ENCODE peak calls at places on chromosomes 2 and 18, in nine cellular contexts. P, R, G, B, I, Q, O, W and F are unnamed samples.

GRCh38 chr2:45699032-45699658 is 47.7 kb downstream of the PRKCE start:
- DNase-seq in Q (no peak), W (no peak), R (peak), I (peak), B (peak), G (no peak), P (peak), O (peak), F (peak)

GRCh38 chr2:46018773-46019593 is 278.2 kb upstream of the EPAS1 start:
- DNase-seq in Q (no peak), B (no peak), O (no peak), W (no peak), P (no peak), I (no peak), G (no peak), R (no peak), F (no peak)

GRCh38 chr2:94759211-94759610 is 112.0 kb upstream of the TEKT4 start:
- DNase-seq in O (peak), I (no peak), P (no peak), W (peak), B (no peak), G (no peak), R (peak), Q (no peak), F (no peak)

GRCh38 chr2:88187927-88188326 is 17.8 kb downstream of the THNSL2 start:
- DNase-seq in R (peak), G (no peak), Q (no peak), B (no peak), P (no peak), O (no peak), I (no peak), W (no peak), F (no peak)

GRCh38 chr2:128473175-128474013 is 154.7 kb upstream of the HS6ST1 start:
- DNase-seq in P (peak), W (no peak), G (peak), I (no peak), O (peak), Q (no peak), B (peak), R (no peak), F (peak)

GRCh38 chr2:20594957-20595356 is 55.9 kb downstream of the HS1BP3 start:
- DNase-seq in O (no peak), G (no peak), R (no peak), Q (no peak), W (no peak), P (no peak), I (no peak), B (no peak), F (no peak)

GRCh38 chr2:181573140-181573736 is 83.7 kb downstream of the CERKL start:
- DNase-seq in G (no peak), I (no peak), P (peak), R (peak), W (peak), B (no peak), Q (no peak), O (no peak), F (peak)

GRCh38 chr2:130834091-130834922 is 2.4 kb upstream of the ARHGEF4 start:
- DNase-seq in R (no peak), B (no peak), I (no peak), G (no peak), P (no peak), O (no peak), Q (no peak), W (no peak), F (peak)

GRCh38 chr2:199462167-199462976 is 4.6 kb upstream of the SATB2 start:
- DNase-seq in G (no peak), Q (no peak), P (no peak), B (no peak), W (no peak), R (no peak), I (no peak), O (no peak), F (no peak)

GRCh38 chr2:223589901-223590300 is 12.3 kb downstream of the SCG2 start:
- DNase-seq in B (no peak), O (no peak), Q (no peak), I (no peak), W (no peak), P (no peak), G (no peak), R (no peak), F (no peak)

GRCh38 chr2:234305846-234306245 is 191.0 kb downstream of the ARL4C start:
- DNase-seq in G (no peak), O (no peak), I (no peak), Q (no peak), B (no peak), W (no peak), R (peak), P (no peak), F (peak)

GRCh38 chr2:238097988-238098853 is 1.9 kb upstream of the ESPNL start:
- DNase-seq in P (peak), W (peak), I (peak), B (peak), G (no peak), R (peak), O (no peak), Q (peak), F (peak)

GRCh38 chr2:177161741-177162440 is 50.7 kb upstream of the HNRNPA3 start:
- DNase-seq in I (no peak), Q (no peak), O (peak), W (peak), R (peak), G (no peak), B (no peak), P (no peak), F (peak)

GRCh38 chr2:129863350-129863749 is 116.1 kb upstream of the RAB6C start:
- DNase-seq in B (no peak), G (no peak), R (no peak), Q (no peak), P (no peak), I (no peak), O (no peak), W (no peak), F (no peak)

GRCh38 chr2:27903649-27904544 is 13.4 kb downstream of the BABAM2 start:
- DNase-seq in G (no peak), R (peak), I (no peak), P (no peak), W (no peak), B (no peak), O (no peak), Q (no peak), F (peak)

GRCh38 chr18:79756143-79756500 is 41.6 kb upstream of the KCNG2 start:
- DNase-seq in P (no peak), R (no peak), B (no peak), I (no peak), Q (no peak), O (no peak), G (no peak), W (no peak), F (no peak)

GRCh38 chr2:159249955-159250723 is 36.4 kb downstream of the WDSUB1 start:
- DNase-seq in Q (no peak), I (no peak), P (no peak), R (peak), O (no peak), W (peak), G (no peak), B (no peak), F (peak)

GRCh38 chr2:96869281-96869823 is 528 bp downstream of the SEMA4C start:
- DNase-seq in G (no peak), B (no peak), O (peak), Q (peak), P (peak), I (no peak), R (peak), W (peak), F (peak)

GRCh38 chr2:67752964-67753363 is 309.8 kb downstream of the C1D start:
- DNase-seq in O (no peak), B (peak), R (peak), W (no peak), P (peak), I (peak), Q (no peak), G (no peak), F (peak)

GRCh38 chr18:34659579-34660517 is 50.2 kb upstream of the DTNA start:
- DNase-seq in O (peak), B (peak), G (no peak), Q (peak), I (peak), W (peak), P (peak), R (peak), F (peak)

GRCh38 chr2:190216829-190217228 is 102.8 kb downstream of the HIBCH start:
- DNase-seq in P (no peak), W (peak), R (peak), B (no peak), Q (peak), G (no peak), O (peak), I (no peak), F (no peak)

GRCh38 chr2:102753563-102754159 is 8.2 kb upstream of the TMEM182 start:
- DNase-seq in B (no peak), W (peak), Q (no peak), I (no peak), P (no peak), G (no peak), R (peak), O (peak), F (peak)

GRCh38 chr2:231820786-231821303 is 34.6 kb downstream of the COPS7B start:
- DNase-seq in I (no peak), W (no peak), Q (no peak), O (no peak), G (no peak), P (no peak), B (peak), R (no peak), F (no peak)

GRCh38 chr18:24514439-24514838 is 54.0 kb downstream of the HRH4 start:
- DNase-seq in P (peak), Q (no peak), O (peak), B (peak), R (peak), G (no peak), I (no peak), W (peak), F (peak)

GRCh38 chr2:199469514-199470360 is 12.0 kb upstream of the SATB2 start:
- DNase-seq in O (no peak), Q (no peak), G (no peak), P (no peak), B (no peak), R (no peak), W (no peak), I (no peak), F (no peak)

GRCh38 chr2:102301867-102302362 is 9.4 kb upstream of the IL1RL1 start:
- DNase-seq in O (peak), W (no peak), R (no peak), P (no peak), G (peak), I (no peak), B (no peak), Q (no peak), F (peak)